ENCODE peak calls at places on chromosomes 2 and 18, in five cellular contexts. H is memory B cell, R is mesenchymal stem cell, Q is nephron progenitor cell, D is uterus. B is an unnamed sample.

GRCh38 chr2:200089040-200089755 is 133.8 kb downstream of the MAIP1 start:
- DNase-seq in H (no peak), R (peak), Q (no peak), D (no peak), B (no peak)

GRCh38 chr2:173513117-173513516 is 158.4 kb downstream of the CDCA7 start:
- DNase-seq in H (no peak), R (no peak), Q (no peak), D (no peak), B (no peak)

GRCh38 chr18:66316708-66317107 is 287.2 kb downstream of the CDH19 start:
- DNase-seq in H (no peak), R (peak), Q (no peak), D (no peak), B (no peak)

GRCh38 chr2:212494413-212495020 is 44.1 kb downstream of the ERBB4 start:
- DNase-seq in H (no peak), R (no peak), Q (no peak), D (no peak), B (no peak)

GRCh38 chr18:33372442-33372841 is 68.1 kb downstream of the CCDC178 start:
- DNase-seq in H (no peak), R (peak), Q (no peak), D (no peak), B (no peak)

GRCh38 chr2:221205103-221205502 is 367.0 kb downstream of the EPHA4 start:
- DNase-seq in H (no peak), R (no peak), Q (no peak), D (no peak), B (no peak)

GRCh38 chr2:206211657-206212255 is 52.1 kb downstream of the EEF1B2 start:
- DNase-seq in H (no peak), R (peak), Q (no peak), D (no peak), B (no peak)

GRCh38 chr2:55923978-55924325 is 370 bp upstream of the EFEMP1 start:
- DNase-seq in H (no peak), R (no peak), Q (no peak), D (no peak), B (no peak)

GRCh38 chr2:192267484-192267883 is 72.8 kb upstream of the TMEFF2 start:
- DNase-seq in H (no peak), R (peak), Q (no peak), D (no peak), B (no peak)

GRCh38 chr2:47035615-47036488 is 119.3 kb downstream of the STPG4 start:
- DNase-seq in H (no peak), R (no peak), Q (no peak), D (no peak), B (no peak)

GRCh38 chr2:82985572-82986197 is 1473.4 kb downstream of the SUCLG1 start:
- DNase-seq in H (no peak), R (no peak), Q (no peak), D (no peak), B (no peak)

GRCh38 chr2:79530443-79530842 is 17.6 kb downstream of the CTNNA2 start:
- DNase-seq in H (no peak), R (no peak), Q (no peak), D (no peak), B (no peak)

GRCh38 chr2:9772999-9773904 is 70.0 kb upstream of the TAF1B start:
- DNase-seq in H (no peak), R (no peak), Q (no peak), D (no peak), B (no peak)

GRCh38 chr18:13442451-13442850 is 223.9 kb downstream of the LDLRAD4 start:
- DNase-seq in H (no peak), R (no peak), Q (no peak), D (no peak), B (no peak)

GRCh38 chr2:233795735-233796171 is 17.6 kb downstream of the MROH2A start:
- DNase-seq in H (no peak), R (no peak), Q (no peak), D (no peak), B (no peak)